ENCODE peak calls at places on chromosomes 2 and 18, in nine cellular contexts. I is heart left ventricle; N is AG04449; X is CD4-positive, alpha-beta T cell; P is uterus; R is heart right ventricle; J is HFFc6; Z is coronary artery; L is tibial artery. K is an unnamed sample.

GRCh38 chr18:396251-396555 is 104.3 kb downstream of the COLEC12 start:
- DNase-seq in P (no peak), J (peak), Z (no peak), L (no peak), X (no peak), I (no peak), N (no peak), R (no peak), K (no peak)

GRCh38 chr18:74242451-74243096 is 49.2 kb downstream of the CYB5A start:
- DNase-seq in I (peak), P (no peak), J (no peak), N (no peak), R (no peak), Z (no peak), L (no peak), X (no peak), K (peak)

GRCh38 chr2:234368861-234369261 is 128.0 kb downstream of the ARL4C start:
- DNase-seq in N (no peak), J (peak), P (no peak), X (peak), I (no peak), L (peak), R (no peak), Z (no peak), K (no peak)

GRCh38 chr2:219056896-219057708 is 3.6 kb downstream of the IHH start:
- DNase-seq in P (no peak), X (no peak), Z (no peak), N (no peak), R (no peak), I (no peak), L (no peak), J (no peak), K (no peak)

GRCh38 chr18:62044490-62045000 is 142.3 kb downstream of the PIGN start:
- DNase-seq in X (no peak), I (no peak), N (no peak), L (no peak), P (no peak), J (no peak), R (no peak), Z (no peak), K (no peak)

GRCh38 chr18:24199563-24199962 is 60.7 kb downstream of the CABYR start:
- DNase-seq in R (no peak), L (no peak), N (no peak), P (no peak), I (no peak), Z (no peak), X (no peak), J (no peak), K (no peak)

GRCh38 chr2:100742884-100743283 is 77.1 kb upstream of the NPAS2 start:
- DNase-seq in P (peak), J (peak), I (no peak), X (no peak), Z (no peak), L (no peak), N (peak), R (no peak), K (peak)

GRCh38 chr2:165369131-165369935 is 100.2 kb upstream of the CSRNP3 start:
- DNase-seq in X (no peak), R (no peak), I (no peak), Z (no peak), J (no peak), P (no peak), N (no peak), L (no peak), K (no peak)

GRCh38 chr18:49476664-49477411 is 10.2 kb downstream of the C18orf32 start:
- DNase-seq in X (no peak), L (no peak), Z (no peak), R (no peak), P (no peak), I (no peak), N (peak), J (peak), K (no peak)

GRCh38 chr2:12036640-12036983 is 290.2 kb downstream of the LPIN1 start:
- DNase-seq in X (no peak), N (no peak), L (no peak), J (no peak), R (no peak), P (no peak), Z (no peak), I (no peak), K (no peak)

GRCh38 chr2:150204449-150204848 is 283.0 kb downstream of the RND3 start:
- DNase-seq in P (no peak), J (peak), X (no peak), I (no peak), Z (no peak), N (peak), L (no peak), R (no peak), K (no peak)

GRCh38 chr2:23915327-23915726 is 11.6 kb downstream of the ATAD2B start:
- DNase-seq in P (no peak), J (no peak), L (no peak), N (no peak), Z (no peak), X (no peak), I (no peak), R (no peak), K (no peak)

GRCh38 chr18:785242-785641 is 26.8 kb downstream of the YES1 start:
- DNase-seq in P (no peak), Z (no peak), N (no peak), X (no peak), L (no peak), I (no peak), J (no peak), R (no peak), K (no peak)

GRCh38 chr2:223051580-223052375 is at the start of gene KCNE4:
- DNase-seq in R (peak), N (no peak), X (no peak), J (peak), P (peak), L (peak), Z (no peak), I (peak), K (peak)

GRCh38 chr2:167132906-167133555 is 244.8 kb downstream of the XIRP2 start:
- DNase-seq in R (no peak), I (no peak), Z (no peak), L (no peak), P (no peak), J (no peak), X (no peak), N (no peak), K (no peak)

GRCh38 chr18:79401494-79402208 is 5.9 kb downstream of the NFATC1 start:
- DNase-seq in J (no peak), P (no peak), Z (no peak), I (peak), R (no peak), X (no peak), N (no peak), L (no peak), K (no peak)

GRCh38 chr2:178513876-178514275 is 33.6 kb downstream of the PLEKHA3 start:
- DNase-seq in N (no peak), P (no peak), J (no peak), R (no peak), L (no peak), Z (no peak), X (no peak), I (no peak), K (no peak)

GRCh38 chr18:3864669-3865298 is 414.8 kb downstream of the TGIF1 start:
- DNase-seq in Z (no peak), X (no peak), P (no peak), R (no peak), J (no peak), N (no peak), L (no peak), I (no peak), K (no peak)

GRCh38 chr2:237640493-237640998 is 13.2 kb downstream of the LRRFIP1 start:
- DNase-seq in J (no peak), N (no peak), Z (no peak), P (no peak), R (no peak), X (no peak), I (no peak), L (no peak), K (peak)

GRCh38 chr2:31137211-31138036 is 816 bp downstream of the GALNT14 start:
- DNase-seq in P (no peak), Z (no peak), R (no peak), J (no peak), I (no peak), L (no peak), X (no peak), N (no peak), K (peak)

GRCh38 chr18:79733135-79733609 is 53.6 kb downstream of the CTDP1 start:
- DNase-seq in Z (no peak), L (no peak), I (no peak), R (no peak), N (no peak), P (no peak), J (no peak), X (no peak), K (no peak)

GRCh38 chr2:84676295-84676694 is 160.0 kb downstream of the DNAH6 start:
- DNase-seq in P (no peak), J (peak), I (no peak), X (no peak), L (no peak), R (no peak), N (no peak), Z (no peak), K (no peak)

GRCh38 chr2:11998218-11998617 is 251.8 kb downstream of the LPIN1 start:
- DNase-seq in I (no peak), J (peak), Z (no peak), N (peak), R (no peak), X (no peak), P (no peak), L (no peak), K (no peak)

GRCh38 chr18:10041180-10041579 is 127.4 kb downstream of the VAPA start:
- DNase-seq in J (no peak), I (peak), Z (peak), N (no peak), X (no peak), P (peak), R (peak), L (peak), K (peak)

GRCh38 chr18:36376361-36376760 is 78.8 kb downstream of the FHOD3 start:
- DNase-seq in P (no peak), I (no peak), X (no peak), L (no peak), Z (peak), N (no peak), R (no peak), J (peak), K (no peak)

DNA sequence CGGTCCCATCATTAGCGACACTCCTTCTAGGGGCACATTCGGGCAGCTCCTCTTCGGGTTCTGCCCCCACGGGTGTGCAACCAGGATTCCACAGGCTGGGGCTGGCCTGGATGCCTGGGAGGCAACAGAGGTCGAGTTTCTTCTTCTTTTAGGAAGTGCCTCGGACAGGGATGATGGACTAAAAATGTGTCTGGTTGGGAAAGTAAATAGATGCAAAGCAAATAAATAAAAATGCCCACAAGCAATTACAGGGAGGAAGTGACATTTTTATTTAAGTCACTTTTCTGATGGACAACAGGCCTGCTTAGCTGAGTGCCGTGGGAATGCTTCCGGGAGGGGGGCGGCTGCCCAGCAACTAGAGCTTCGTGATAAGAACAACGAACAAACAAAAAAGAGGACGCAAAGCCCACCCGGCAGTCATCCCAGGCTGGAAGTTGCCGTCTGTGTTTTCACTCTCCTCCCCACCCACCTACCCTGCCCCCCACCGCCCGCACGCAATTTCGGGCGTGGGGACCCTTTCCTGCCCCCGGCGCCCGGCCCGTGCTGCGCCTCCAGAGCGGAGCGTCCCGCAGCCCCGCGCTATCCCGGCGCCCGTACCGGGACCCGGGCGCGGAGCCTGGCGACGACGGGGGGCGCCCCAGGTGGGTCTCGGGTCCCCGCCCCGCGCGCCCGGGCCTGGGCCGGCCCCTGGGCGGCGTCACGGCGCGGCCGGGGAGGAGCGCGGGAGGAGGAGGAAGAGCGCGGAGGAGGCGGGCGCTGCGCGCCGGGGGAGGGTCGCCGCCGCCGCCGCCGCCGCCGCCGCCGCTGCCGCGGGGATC is 412 bp upstream of the NCK2 start:
- DNase-seq in R (peak), I (peak), N (no peak), X (peak), J (no peak), L (no peak), P (peak), Z (no peak), K (peak)
- TF ChIP-seq CTCF in R (no peak), I (no peak), N (no peak), X (no peak), J (no peak), L (no peak), P (no peak), Z (no peak), K (no peak)

GRCh38 chr2:8692783-8693768 is 11.2 kb downstream of the ID2 start:
- DNase-seq in P (no peak), N (no peak), Z (no peak), J (no peak), I (peak), R (peak), L (no peak), X (no peak), K (no peak)
- TF ChIP-seq CTCF in P (peak), N (peak), Z (no peak), J (peak), I (peak), R (peak), L (peak), X (peak), K (peak)

DNA sequence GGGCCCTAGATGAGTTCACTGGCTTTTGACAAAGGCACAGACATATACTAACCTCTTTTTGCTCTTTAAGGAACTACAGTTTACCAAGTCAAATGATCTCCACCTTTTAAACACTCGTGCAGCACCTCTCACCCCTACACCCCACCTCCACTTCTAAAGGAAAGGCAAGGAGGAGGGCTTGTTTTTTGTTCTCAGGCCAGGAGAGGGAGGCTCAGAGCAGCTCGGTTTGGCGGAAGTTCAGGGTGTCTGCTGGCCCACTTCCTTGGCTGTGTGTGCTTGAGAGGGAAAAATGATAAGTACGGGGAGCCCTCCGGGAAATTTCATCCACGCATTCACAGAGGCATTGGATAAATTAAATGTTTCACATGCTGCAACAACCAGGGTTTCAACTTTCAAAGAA is 667.9 kb downstream of the BCL11A start:
- DNase-seq in X (peak), Z (no peak), L (no peak), N (no peak), I (no peak), R (peak), P (peak), J (no peak), K (no peak)
- TF ChIP-seq CTCF in X (no peak), Z (no peak), L (no peak), N (no peak), I (no peak), R (peak), P (no peak), J (no peak), K (no peak)

DNA sequence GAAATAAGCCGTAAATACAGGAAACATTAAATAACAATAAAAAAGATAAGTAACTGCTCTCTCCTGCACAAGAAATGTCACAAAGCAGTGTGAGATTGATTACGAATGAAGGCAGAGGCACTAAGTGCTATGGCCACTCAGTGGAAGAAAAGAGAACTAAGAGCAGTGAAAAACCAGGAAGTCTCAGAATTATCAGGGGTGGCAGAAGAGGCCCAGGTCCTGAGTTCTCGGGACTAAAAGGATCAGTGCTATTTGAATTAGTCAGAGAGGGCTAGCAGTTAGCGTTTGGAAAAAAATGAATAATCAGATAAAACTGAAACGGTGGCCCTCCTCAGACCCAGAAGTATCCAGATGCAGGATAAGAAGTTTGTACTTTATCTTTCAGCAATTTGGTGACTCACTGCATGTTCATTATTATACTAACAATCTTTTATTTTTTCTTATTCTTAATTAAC is 367.1 kb downstream of the ZEB2 start:
- DNase-seq in Z (no peak), N (peak), R (no peak), J (peak), I (no peak), P (no peak), L (no peak), X (no peak), K (no peak)
- TF ChIP-seq CTCF in Z (no peak), N (no peak), R (peak), J (peak), I (no peak), P (no peak), L (no peak), X (no peak), K (no peak)

DNA sequence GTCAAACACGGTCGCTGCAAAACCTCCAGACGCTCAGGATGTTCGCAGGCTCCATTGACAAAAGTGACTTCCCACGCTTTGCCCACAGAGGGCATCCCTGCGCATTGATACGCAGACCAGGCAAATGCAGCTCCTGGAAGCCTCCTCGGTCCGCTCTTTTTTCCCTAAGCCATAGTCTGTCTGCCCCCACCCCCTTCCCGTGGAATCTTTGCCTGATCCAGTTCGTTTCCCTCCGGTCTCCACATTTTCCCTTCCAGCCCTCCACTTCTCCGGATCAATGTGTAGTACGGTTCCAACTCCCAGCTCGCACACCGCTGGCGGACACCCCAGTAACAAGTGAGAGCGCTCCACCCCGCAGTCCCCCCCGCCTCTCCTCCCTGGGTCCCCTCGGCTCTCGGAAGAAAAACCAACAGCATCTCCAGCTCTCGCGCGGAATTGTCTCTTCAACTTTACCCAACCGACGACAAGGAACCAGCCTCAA is at the start of gene DCC:
- DNase-seq in Z (no peak), N (peak), X (no peak), I (no peak), R (peak), L (no peak), P (no peak), J (no peak), K (no peak)
- TF ChIP-seq CTCF in Z (no peak), N (peak), X (no peak), I (peak), R (peak), L (peak), P (no peak), J (no peak), K (peak)

GRCh38 chr2:164065038-164065437 is 329.2 kb upstream of the FIGN start:
- DNase-seq in R (no peak), L (no peak), N (no peak), J (no peak), P (no peak), Z (no peak), I (no peak), X (no peak), K (no peak)

GRCh38 chr2:164060031-164060430 is 324.2 kb upstream of the FIGN start:
- DNase-seq in J (no peak), P (no peak), R (no peak), I (no peak), N (no peak), X (no peak), L (no peak), Z (no peak), K (no peak)

GRCh38 chr2:164066095-164066494 is 330.3 kb upstream of the FIGN start:
- DNase-seq in I (no peak), N (no peak), J (no peak), P (no peak), X (no peak), Z (no peak), L (no peak), R (no peak), K (no peak)

GRCh38 chr2:164055623-164056022 is 319.8 kb upstream of the FIGN start:
- DNase-seq in L (no peak), P (no peak), I (no peak), J (no peak), R (no peak), Z (no peak), X (no peak), N (no peak), K (no peak)

GRCh38 chr2:164061129-164061746 is 325.4 kb upstream of the FIGN start:
- DNase-seq in I (no peak), J (peak), P (no peak), R (no peak), N (no peak), L (no peak), Z (no peak), X (no peak), K (no peak)
- TF ChIP-seq CTCF in I (peak), J (peak), P (no peak), R (peak), N (peak), L (peak), Z (peak), X (no peak), K (peak)

DNA sequence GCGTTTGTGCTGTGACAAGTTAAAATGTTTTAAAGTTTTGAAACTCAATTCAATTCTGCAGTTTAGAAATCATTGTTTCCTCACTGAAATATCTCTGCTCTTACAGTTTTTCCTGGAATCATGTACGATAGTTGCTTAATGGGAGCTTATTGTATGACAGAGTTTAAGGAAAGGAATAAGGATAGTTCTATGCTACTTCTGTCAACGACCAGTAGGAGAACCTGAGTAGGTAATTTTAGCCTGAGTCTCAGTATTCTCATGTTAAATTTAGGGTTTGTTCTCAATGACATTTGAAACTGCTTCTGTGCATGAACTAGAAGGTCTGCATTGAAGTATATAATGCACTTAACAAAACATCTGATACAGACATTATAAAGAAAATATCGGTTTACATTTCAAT is 361.1 kb downstream of the CPS1 start:
- DNase-seq in X (no peak), I (no peak), J (no peak), Z (no peak), L (no peak), N (no peak), R (no peak), P (no peak), K (no peak)
- TF ChIP-seq CTCF in X (no peak), I (no peak), J (no peak), Z (no peak), L (no peak), N (no peak), R (no peak), P (no peak), K (no peak)